ENCODE peak calls at places on chromosome 18, in six cellular contexts. H is right lobe of liver; M is posterior vena cava; S is epithelial cell of esophagus; G is activated CD8-positive, alpha-beta memory T cell treated with anti-CD3 and anti-CD28 coated beads, Interleukin-2, amount 50 U/mL, for 48 hours; L is GM13976. K is an unnamed sample.
A peak's percentile ranks its signal among the peaks of the same experiment; 100 is the strongest.

GRCh38 chr18:49645196-49645595 is 83.3 kb downstream of the LIPG start:
- DNase-seq in H (no peak), M (no peak), S (no peak), G (no peak), L (no peak), K (peak; percentile 7)

GRCh38 chr18:56130481-56130880 is 507.9 kb downstream of the TXNL1 start:
- DNase-seq in H (no peak), M (no peak), S (no peak), G (no peak), L (no peak), K (no peak)

GRCh38 chr18:63071566-63072175 is 247.9 kb downstream of the BCL2 start:
- DNase-seq in H (no peak), M (no peak), S (peak; percentile 14), G (no peak), L (no peak), K (no peak)

GRCh38 chr18:12599966-12600365 is 57.9 kb downstream of the SPIRE1 start:
- DNase-seq in H (no peak), M (no peak), S (peak; percentile 14), G (no peak), L (no peak), K (no peak)

GRCh38 chr18:32612651-32613050 is 142.0 kb upstream of the GAREM1 start:
- DNase-seq in H (no peak), M (no peak), S (no peak), G (no peak), L (no peak), K (no peak)

GRCh38 chr18:12906773-12907172 is 22.7 kb upstream of the PTPN2 start:
- DNase-seq in H (no peak), M (no peak), S (no peak), G (no peak), L (no peak), K (no peak)

GRCh38 chr18:63974991-63975390 is 5.1 kb downstream of the SERPINB8 start:
- DNase-seq in H (no peak), M (no peak), S (peak; percentile 57), G (no peak), L (no peak), K (peak; percentile 61)

GRCh38 chr18:79454034-79454735 is 58.5 kb downstream of the NFATC1 start:
- DNase-seq in H (no peak), M (no peak), S (no peak), G (no peak), L (no peak), K (no peak)

GRCh38 chr18:57589162-57589561 is 2.7 kb upstream of the FECH start:
- DNase-seq in H (no peak), M (no peak), S (no peak), G (no peak), L (no peak), K (no peak)

GRCh38 chr18:48832961-48833700 is 117.6 kb downstream of the SMAD7 start:
- DNase-seq in H (no peak), M (peak; percentile 85), S (peak; percentile 76), G (peak; percentile 55), L (no peak), K (peak; percentile 46)

GRCh38 chr18:13530879-13531387 is 195.4 kb downstream of the FAM210A start:
- DNase-seq in H (peak; percentile 62), M (peak; percentile 91), S (no peak), G (no peak), L (peak; percentile 56), K (no peak)

GRCh38 chr18:6145645-6146308 is 250.5 kb upstream of the TMEM200C start:
- DNase-seq in H (no peak), M (no peak), S (no peak), G (no peak), L (no peak), K (no peak)

GRCh38 chr18:21703241-21703820 is 1.2 kb downstream of the ABHD3 start:
- DNase-seq in H (no peak), M (no peak), S (peak; percentile 59), G (no peak), L (peak; percentile 58), K (no peak)

GRCh38 chr18:75375341-75375740 is 52.2 kb downstream of the SMIM21 start:
- DNase-seq in H (no peak), M (no peak), S (no peak), G (no peak), L (no peak), K (no peak)

GRCh38 chr18:59929621-59930295 is 30.0 kb downstream of the PMAIP1 start:
- DNase-seq in H (no peak), M (no peak), S (no peak), G (no peak), L (no peak), K (no peak)

GRCh38 chr18:48637081-48637990 is 98.5 kb downstream of the CTIF start:
- DNase-seq in H (no peak), M (no peak), S (no peak), G (no peak), L (no peak), K (no peak)

GRCh38 chr18:32373995-32374394 is 96.7 kb downstream of the GAREM1 start:
- DNase-seq in H (no peak), M (no peak), S (peak; percentile 83), G (no peak), L (no peak), K (no peak)

GRCh38 chr18:24400587-24400986 is 3.0 kb upstream of the OSBPL1A start:
- DNase-seq in H (no peak), M (no peak), S (no peak), G (no peak), L (no peak), K (no peak)

GRCh38 chr18:58221060-58221725 is 177.2 kb downstream of the NEDD4L start:
- DNase-seq in H (no peak), M (no peak), S (peak; percentile 99), G (no peak), L (no peak), K (no peak)

GRCh38 chr18:55253814-55254213 is 294.6 kb upstream of the CCDC68 start:
- DNase-seq in H (no peak), M (no peak), S (no peak), G (no peak), L (no peak), K (no peak)

GRCh38 chr18:24683965-24684364 is 223.5 kb downstream of the HRH4 start:
- DNase-seq in H (no peak), M (no peak), S (no peak), G (no peak), L (no peak), K (no peak)

GRCh38 chr18:23133860-23134779 is 1.2 kb upstream of the CABLES1 start:
- DNase-seq in H (peak; percentile 63), M (peak; percentile 42), S (peak; percentile 33), G (peak; percentile 56), L (peak; percentile 87), K (peak; percentile 86)

GRCh38 chr18:40851014-40851429 is 1104.0 kb upstream of the PIK3C3 start:
- DNase-seq in H (no peak), M (no peak), S (peak; percentile 80), G (no peak), L (no peak), K (no peak)

GRCh38 chr18:2997846-2998599 is 14.9 kb downstream of the LPIN2 start:
- DNase-seq in H (no peak), M (no peak), S (no peak), G (no peak), L (no peak), K (no peak)

GRCh38 chr18:12256946-12257345 is 2.8 kb downstream of the CIDEA start:
- DNase-seq in H (no peak), M (no peak), S (peak; percentile 16), G (no peak), L (no peak), K (no peak)

GRCh38 chr18:11759456-11759855 is 70.4 kb downstream of the GNAL start:
- DNase-seq in H (no peak), M (peak; percentile 68), S (no peak), G (no peak), L (no peak), K (no peak)

GRCh38 chr18:32771871-32772499 is 838 bp downstream of the KLHL14 start:
- DNase-seq in H (no peak), M (no peak), S (no peak), G (no peak), L (peak; percentile 30), K (no peak)

GRCh38 chr18:1846640-1847039 is 724.7 kb downstream of the METTL4 start:
- DNase-seq in H (no peak), M (no peak), S (peak; percentile 4), G (no peak), L (no peak), K (no peak)

GRCh38 chr18:40867452-40867851 is 1087.6 kb upstream of the PIK3C3 start:
- DNase-seq in H (no peak), M (no peak), S (peak; percentile 92), G (no peak), L (no peak), K (no peak)

GRCh38 chr18:64244571-64244970 is 95.7 kb upstream of the LINC00305 start:
- DNase-seq in H (no peak), M (no peak), S (no peak), G (no peak), L (no peak), K (peak; percentile 70)

GRCh38 chr18:56575819-56576663 is 62.4 kb downstream of the TXNL1 start:
- DNase-seq in H (no peak), M (no peak), S (peak; percentile 60), G (no peak), L (peak; percentile 63), K (no peak)

GRCh38 chr18:74682141-74682997 is 84.7 kb downstream of the ZNF407 start:
- DNase-seq in H (no peak), M (no peak), S (peak; percentile 57), G (no peak), L (no peak), K (no peak)

GRCh38 chr18:24770625-24771024 is 310.2 kb downstream of the HRH4 start:
- DNase-seq in H (no peak), M (no peak), S (no peak), G (no peak), L (no peak), K (no peak)

GRCh38 chr18:21218862-21219261 is 23.2 kb upstream of the GREB1L start:
- DNase-seq in H (no peak), M (no peak), S (no peak), G (no peak), L (no peak), K (no peak)

GRCh38 chr18:34709104-34709503 is 994 bp upstream of the DTNA start:
- DNase-seq in H (no peak), M (no peak), S (peak; percentile 91), G (no peak), L (no peak), K (no peak)

GRCh38 chr18:49177071-49177470 is 226.3 kb upstream of the SMAD7 start:
- DNase-seq in H (no peak), M (no peak), S (no peak), G (no peak), L (no peak), K (no peak)

K was measured in left lobe of liver.